ENCODE peak calls at places on chromosomes 16 and 17, in four cellular contexts. C is A549, E is endodermal cell, X is H1. P is an unnamed sample.

GRCh38 chr17:15890279-15890892 is 54.5 kb upstream of the ADORA2B start:
- DNase-seq in E (no peak), X (no peak), C (no peak), P (no peak)

GRCh38 chr16:553601-554296 is 6.4 kb upstream of the PRR35 start:
- DNase-seq in C (no peak), X (no peak), E (no peak), P (no peak)

GRCh38 chr17:35243459-35244204 is 760 bp downstream of the SLFN5 start:
- DNase-seq in X (peak; percentile 58), C (peak; percentile 40), E (peak; percentile 77), P (peak; percentile 54)

GRCh38 chr17:34527121-34527907 is 52.1 kb upstream of the TMEM132E start:
- DNase-seq in C (no peak), E (peak; percentile 76), X (no peak), P (no peak)

GRCh38 chr17:58331815-58332719 is 3.5 kb upstream of the TSPOAP1 start:
- DNase-seq in E (no peak), X (no peak), C (no peak), P (no peak)

GRCh38 chr16:85497622-85498314 is 115.4 kb upstream of the GSE1 start:
- DNase-seq in E (no peak), X (no peak), C (no peak), P (no peak)

GRCh38 chr17:77391668-77392375 is 251.1 kb downstream of the SEC14L1 start:
- DNase-seq in C (peak; percentile 54), E (peak; percentile 83), X (no peak), P (peak; percentile 88)

GRCh38 chr16:71537643-71538042 is 11.4 kb downstream of the CHST4 start:
- DNase-seq in C (peak; percentile 63), E (peak; percentile 90), X (peak; percentile 76), P (peak; percentile 82)

GRCh38 chr17:50290074-50290702 is 15.9 kb downstream of the TMEM92 start:
- DNase-seq in X (no peak), C (peak; percentile 87), E (peak; percentile 66), P (no peak)

GRCh38 chr17:15918661-15919259 is 26.2 kb upstream of the ADORA2B start:
- DNase-seq in C (no peak), X (no peak), E (no peak), P (no peak)

GRCh38 chr16:27370318-27370717 is 31.7 kb upstream of the IL21R start:
- DNase-seq in X (no peak), E (no peak), C (no peak), P (no peak)

GRCh38 chr17:43559161-43559816 is 13.1 kb upstream of the ETV4 start:
- DNase-seq in C (no peak), E (peak; percentile 56), X (no peak), P (no peak)

GRCh38 chr16:12674096-12674495 is 129.6 kb downstream of the CPPED1 start:
- DNase-seq in X (no peak), C (no peak), E (no peak), P (no peak)

GRCh38 chr16:67560827-67561342 is 1.4 kb upstream of the CTCF start:
- DNase-seq in C (no peak), E (no peak), X (no peak), P (no peak)

GRCh38 chr16:16992986-16993783 is 477.6 kb downstream of the XYLT1 start:
- DNase-seq in X (no peak), C (no peak), E (no peak), P (no peak)

GRCh38 chr16:86455116-86455515 is 55.2 kb upstream of the FOXF1 start:
- DNase-seq in C (no peak), E (no peak), X (no peak), P (no peak)

GRCh38 chr16:11224894-11225676 is 30.9 kb downstream of the SOCS1 start:
- DNase-seq in X (no peak), C (no peak), E (no peak), P (no peak)

GRCh38 chr16:82195917-82196494 is 26.0 kb upstream of the MPHOSPH6 start:
- DNase-seq in C (no peak), X (no peak), E (no peak), P (no peak)

GRCh38 chr17:1731194-1731506 is 6.6 kb downstream of the WDR81 start:
- DNase-seq in C (no peak), E (no peak), X (no peak), P (no peak)

GRCh38 chr16:73053379-73054130 is 5.6 kb upstream of the ZFHX3 start:
- DNase-seq in X (no peak), C (peak; percentile 78), E (peak; percentile 73), P (peak; percentile 72)

GRCh38 chr16:73053038-73053378 is 5.1 kb upstream of the ZFHX3 start:
- DNase-seq in X (no peak), E (no peak), C (no peak), P (no peak)

GRCh38 chr16:73052441-73053030 is 4.6 kb upstream of the ZFHX3 start:
- DNase-seq in X (no peak), C (no peak), E (peak; percentile 72), P (peak; percentile 68)

GRCh38 chr16:73054732-73055481 is 7.0 kb upstream of the ZFHX3 start:
- DNase-seq in E (peak; percentile 23), X (no peak), C (no peak), P (peak; percentile 63)

DNA sequence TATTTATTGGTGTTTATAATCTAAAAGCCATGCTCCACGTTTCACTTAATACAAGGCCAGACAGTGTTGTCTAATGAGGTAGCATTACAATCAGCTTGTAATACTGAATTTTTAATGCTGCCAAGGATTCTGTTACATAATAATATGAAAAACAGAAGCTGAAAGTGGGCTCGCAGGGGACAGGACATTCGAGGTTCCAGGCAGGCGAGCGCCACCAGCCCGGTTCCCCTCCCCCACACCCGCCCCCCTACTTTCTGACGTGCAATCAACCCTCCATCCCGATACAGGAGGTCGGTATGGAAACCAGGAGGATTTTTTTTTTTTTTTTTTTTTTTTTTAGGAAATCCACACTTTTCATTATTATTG is 6.2 kb upstream of the ZFHX3 start:
- DNase-seq in E (peak; percentile 67), C (no peak), X (no peak), P (peak; percentile 43)
- H3K4me3 ChIP-seq in E (no peak overlapping the region), C (peak overlapping the region; percentile 84), X (peak overlapping the region; percentile 51), P (peak overlapping the region; percentile 56)

DNA sequence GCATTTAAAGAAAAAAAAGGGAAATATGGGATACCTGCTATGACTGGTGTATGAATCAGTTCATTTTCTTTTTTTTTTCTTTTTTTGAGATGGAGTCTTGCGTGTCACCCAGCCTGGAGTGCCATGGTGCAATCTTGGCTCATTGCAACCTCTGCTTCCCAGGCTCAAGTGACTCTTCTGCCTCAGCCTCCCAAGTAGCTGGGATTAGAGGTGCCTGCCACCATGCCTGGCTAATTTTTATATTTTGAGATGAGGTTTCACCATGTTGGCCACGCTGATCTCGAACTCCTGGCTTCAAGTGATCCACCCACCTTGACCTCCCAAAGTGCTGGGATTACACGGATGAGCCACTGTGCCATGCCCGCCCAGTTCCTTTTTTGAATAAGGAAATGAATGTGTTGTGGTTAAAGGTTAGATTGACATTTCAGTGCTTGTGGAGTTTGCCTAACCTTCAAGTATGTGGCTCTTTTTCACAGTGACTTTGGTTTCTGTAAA is 7.7 kb downstream of the HAPSTR1 start:
- DNase-seq in C (no peak), E (peak; percentile 17), X (no peak), P (no peak)
- H3K4me1 ChIP-seq in C (peaks cover 81% of the 10 kb centered on the region), E (peaks cover 10% of the 10 kb centered on the region), X (peaks cover 4% of the 10 kb centered on the region), P (peaks cover 27% of the 10 kb centered on the region)

GRCh38 chr16:55508941-55509920 is at the start of gene LPCAT2:
- DNase-seq in X (peak; percentile 98), E (peak; percentile 98), C (peak; percentile 79), P (peak; percentile 96)
- H3K4me3 ChIP-seq in X (peak within 1 kb of the TSS; percentile 84), E (peak within 1 kb of the TSS; percentile 75), C (peak within 1 kb of the TSS; percentile 81), P (peak within 1 kb of the TSS; percentile 79)

GRCh38 chr16:8861563-8862308 is 7.1 kb downstream of the CARHSP1 start:
- DNase-seq in E (no peak), X (no peak), C (no peak), P (no peak)
- H3K4me1 ChIP-seq in E (peaks cover 26% of the 10 kb centered on the region), X (peaks cover 22% of the 10 kb centered on the region), C (peaks cover 70% of the 10 kb centered on the region), P (peaks cover 50% of the 10 kb centered on the region)